ENCODE peak calls at places on chromosomes 13 and 19, in ten cellular contexts. A is dorsolateral prefrontal cortex, I is prostate gland, O is heart left ventricle, X is psoas muscle, S is GM23338, R is cardiac muscle cell, Z is thoracic aorta, K is PC-3, L is DND-41. W is an unnamed sample. For H3K27me3, the result is how much of the 10 kb centered on the place peaks cover.

GRCh38 chr19:29833614-29834261 is 21.9 kb downstream of the CCNE1 start:
- DNase-seq in A (no peak), X (no peak), I (no peak), S (no peak), L (no peak), O (no peak), R (no peak), Z (no peak), K (no peak), W (no peak)

GRCh38 chr19:964761-965694 is 19.1 kb upstream of the WDR18 start:
- DNase-seq in A (no peak), X (no peak), L (no peak), Z (no peak), R (no peak), S (peak), I (no peak), O (no peak), K (peak), W (no peak)

GRCh38 chr19:13748169-13748884 is 16.0 kb upstream of the MRI1 start:
- DNase-seq in Z (no peak), S (peak), R (peak), X (no peak), L (no peak), O (no peak), I (no peak), K (peak), A (no peak), W (no peak)

GRCh38 chr13:114203536-114203935 is 24.5 kb downstream of the CFAP97D2 start:
- DNase-seq in I (no peak), R (no peak), X (no peak), L (peak), O (no peak), K (no peak), A (no peak), Z (no peak), S (no peak), W (peak)

GRCh38 chr19:501646-502045 is 5.4 kb downstream of the MADCAM1 start:
- DNase-seq in I (no peak), S (no peak), X (peak), R (no peak), Z (no peak), O (peak), A (no peak), L (no peak), K (no peak), W (no peak)

GRCh38 chr19:56273563-56274117 is 1.1 kb downstream of the EDDM13 start:
- DNase-seq in O (no peak), L (no peak), R (no peak), I (no peak), X (no peak), A (no peak), S (no peak), Z (no peak), K (peak), W (no peak)

GRCh38 chr19:1746401-1747284 is 6.7 kb upstream of the ONECUT3 start:
- DNase-seq in Z (no peak), O (no peak), L (no peak), R (no peak), S (no peak), A (no peak), I (no peak), X (no peak), K (peak), W (no peak)

GRCh38 chr19:47020132-47020805 is 632 bp downstream of the NPAS1 start:
- DNase-seq in I (no peak), S (peak), X (no peak), Z (no peak), A (no peak), R (peak), O (no peak), K (no peak), L (no peak), W (no peak)

GRCh38 chr19:1254530-1255185 is 6.3 kb downstream of the MIDN start:
- DNase-seq in K (no peak), R (no peak), A (no peak), I (no peak), S (no peak), L (no peak), Z (no peak), X (no peak), O (no peak), W (no peak)

GRCh38 chr13:111792956-111793355 is 274.0 kb upstream of the SOX1 start:
- DNase-seq in S (no peak), I (no peak), Z (no peak), R (no peak), O (no peak), A (no peak), K (peak), X (no peak), L (no peak), W (no peak)

GRCh38 chr19:38375748-38376147 is 1.4 kb downstream of the PSMD8 start:
- DNase-seq in R (no peak), L (no peak), K (no peak), X (peak), S (no peak), Z (no peak), I (peak), A (no peak), O (no peak), W (no peak)

GRCh38 chr13:114034481-114034891 is 60.6 kb upstream of the C13orf46 start:
- DNase-seq in K (no peak), R (no peak), X (no peak), L (no peak), O (no peak), S (no peak), I (no peak), Z (no peak), A (no peak), W (no peak)

GRCh38 chr13:114110091-114110829 is 22.2 kb downstream of the RASA3 start:
- DNase-seq in I (no peak), L (peak), Z (no peak), R (no peak), X (peak), A (peak), O (no peak), S (peak), K (no peak), W (peak)

GRCh38 chr13:75896271-75896670 is 260.1 kb downstream of the LMO7 start:
- DNase-seq in R (no peak), Z (no peak), A (no peak), I (no peak), S (no peak), X (no peak), L (no peak), K (peak), O (no peak), W (no peak)

GRCh38 chr13:84192125-84192524 is 309.9 kb upstream of the SLITRK1 start:
- DNase-seq in K (peak), O (no peak), Z (no peak), X (no peak), A (no peak), I (no peak), L (no peak), R (no peak), S (no peak), W (no peak)

GRCh38 chr13:114105351-114106225 is 26.8 kb downstream of the RASA3 start:
- DNase-seq in R (peak), O (no peak), Z (no peak), K (no peak), S (no peak), X (peak), I (no peak), L (no peak), A (no peak), W (no peak)

GRCh38 chr19:4297901-4298771 is 4.1 kb downstream of the TMIGD2 start:
- DNase-seq in I (no peak), L (no peak), X (no peak), K (no peak), S (peak), R (no peak), A (no peak), O (no peak), Z (no peak), W (no peak)

GRCh38 chr19:54644056-54644455 is 13.8 kb downstream of the LILRB1 start:
- DNase-seq in I (no peak), Z (no peak), L (no peak), X (no peak), K (no peak), R (no peak), O (peak), S (no peak), A (no peak), W (no peak)

GRCh38 chr19:55178781-55179569 is 1.1 kb downstream of the SYT5 start:
- DNase-seq in A (peak), O (peak), K (peak), I (no peak), Z (no peak), R (peak), L (peak), S (peak), X (peak), W (peak)

GRCh38 chr19:34888091-34888490 is 38.6 kb upstream of the ZNF30 start:
- DNase-seq in R (no peak), I (no peak), Z (no peak), A (no peak), S (peak), X (no peak), K (no peak), L (no peak), O (no peak), W (no peak)

GRCh38 chr13:64051278-64051677 is 2635.6 kb upstream of the PCDH20 start:
- DNase-seq in K (no peak), O (no peak), X (no peak), L (no peak), A (no peak), I (no peak), S (no peak), R (no peak), Z (no peak), W (no peak)

GRCh38 chr19:5591476-5591875 is 23.7 kb upstream of the TINCR start:
- DNase-seq in A (no peak), S (no peak), I (no peak), K (no peak), R (no peak), O (no peak), Z (no peak), X (no peak), L (no peak), W (no peak)

GRCh38 chr19:34365463-34366401 is 736 bp downstream of the GPI start:
- DNase-seq in A (no peak), X (peak), S (peak), K (peak), L (peak), O (peak), Z (no peak), I (peak), R (peak), W (peak)

GRCh38 chr13:42064259-42064658 is 15.8 kb downstream of the DGKH start:
- DNase-seq in I (no peak), O (no peak), R (no peak), A (no peak), L (no peak), X (peak), Z (no peak), K (no peak), S (no peak), W (no peak)

GRCh38 chr13:95509521-95510315 is 42.8 kb upstream of the CLDN10 start:
- DNase-seq in I (no peak), K (peak), S (no peak), R (no peak), X (no peak), L (no peak), Z (no peak), A (no peak), O (no peak), W (no peak)

GRCh38 chr13:24133396-24133795 is 27.1 kb upstream of the SPATA13 start:
- DNase-seq in K (no peak), O (no peak), L (no peak), A (no peak), R (no peak), I (no peak), X (no peak), S (no peak), Z (no peak), W (no peak)

GRCh38 chr19:2994588-2995131 is 17.3 kb downstream of the TLE6 start:
- DNase-seq in X (no peak), L (no peak), A (no peak), R (no peak), O (no peak), S (no peak), Z (no peak), K (no peak), I (no peak), W (no peak)

GRCh38 chr19:3001235-3001800 is 24.0 kb downstream of the TLE6 start:
- DNase-seq in K (no peak), X (no peak), I (no peak), R (no peak), Z (no peak), A (no peak), S (no peak), O (no peak), L (no peak), W (no peak)

GRCh38 chr19:2993579-2993978 is 16.2 kb downstream of the TLE6 start:
- DNase-seq in A (no peak), S (no peak), I (no peak), R (no peak), K (no peak), L (no peak), Z (no peak), X (no peak), O (no peak), W (no peak)

GRCh38 chr19:2998642-2999041 is 21.3 kb downstream of the TLE6 start:
- DNase-seq in S (no peak), Z (no peak), O (no peak), A (no peak), I (no peak), R (no peak), K (no peak), L (no peak), X (no peak), W (no peak)

DNA sequence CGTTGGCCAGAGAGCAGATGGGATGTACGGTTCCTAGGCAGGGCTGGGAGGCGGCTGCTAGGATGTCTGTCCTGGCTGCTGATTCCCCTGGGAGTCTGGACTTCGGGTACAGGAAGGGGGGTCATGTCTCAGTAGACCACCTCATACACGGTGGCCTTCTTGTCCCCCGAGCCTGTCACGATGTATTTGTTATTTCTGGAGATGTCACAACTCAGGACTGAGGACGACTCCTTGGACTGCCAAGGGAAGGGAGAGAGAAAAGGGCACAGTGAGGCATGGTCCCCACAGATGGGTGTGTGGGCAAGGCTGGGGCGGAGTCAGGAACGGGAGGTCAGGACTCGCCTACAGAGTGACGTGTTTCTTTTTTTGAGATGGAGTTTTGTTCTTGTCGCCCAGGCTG is 20.4 kb downstream of the TLE6 start:
- DNase-seq in Z (no peak), K (no peak), A (no peak), R (no peak), O (no peak), X (no peak), I (no peak), S (no peak), L (no peak), W (no peak)
- H3K27ac ChIP-seq in Z (no peak), K (no peak), A (no peak), R (no peak), O (no peak), X (no peak), I (no peak), S (no peak), L (no peak), W (no peak)

GRCh38 chr19:14977128-14977527 is 2.5 kb downstream of the SLC1A6 start:
- DNase-seq in O (no peak), K (no peak), I (no peak), L (no peak), S (no peak), X (no peak), R (no peak), A (no peak), Z (no peak), W (no peak)

GRCh38 chr19:14979498-14980255 is at the start of gene SLC1A6:
- DNase-seq in Z (no peak), A (no peak), L (no peak), K (no peak), X (no peak), I (no peak), O (no peak), R (peak), S (peak), W (no peak)

GRCh38 chr19:14974488-14974887 is 5.2 kb downstream of the SLC1A6 start:
- DNase-seq in R (no peak), K (no peak), L (no peak), O (no peak), Z (no peak), I (no peak), S (no peak), A (no peak), X (no peak), W (no peak)

GRCh38 chr19:14978377-14978776 is 1.3 kb downstream of the SLC1A6 start:
- DNase-seq in A (no peak), O (no peak), I (no peak), Z (no peak), K (no peak), L (no peak), R (no peak), X (no peak), S (no peak), W (no peak)

GRCh38 chr19:14979136-14979497 is 547 bp downstream of the SLC1A6 start:
- DNase-seq in O (no peak), Z (no peak), S (peak), A (no peak), L (no peak), X (no peak), K (no peak), I (no peak), R (peak), W (no peak)
- H3K27me3 ChIP-seq in O (under half), Z (under half), S (under half), A (under half), L (under half), X (under half), K (half or more), I (under half), R (under half), W (under half)

DNA sequence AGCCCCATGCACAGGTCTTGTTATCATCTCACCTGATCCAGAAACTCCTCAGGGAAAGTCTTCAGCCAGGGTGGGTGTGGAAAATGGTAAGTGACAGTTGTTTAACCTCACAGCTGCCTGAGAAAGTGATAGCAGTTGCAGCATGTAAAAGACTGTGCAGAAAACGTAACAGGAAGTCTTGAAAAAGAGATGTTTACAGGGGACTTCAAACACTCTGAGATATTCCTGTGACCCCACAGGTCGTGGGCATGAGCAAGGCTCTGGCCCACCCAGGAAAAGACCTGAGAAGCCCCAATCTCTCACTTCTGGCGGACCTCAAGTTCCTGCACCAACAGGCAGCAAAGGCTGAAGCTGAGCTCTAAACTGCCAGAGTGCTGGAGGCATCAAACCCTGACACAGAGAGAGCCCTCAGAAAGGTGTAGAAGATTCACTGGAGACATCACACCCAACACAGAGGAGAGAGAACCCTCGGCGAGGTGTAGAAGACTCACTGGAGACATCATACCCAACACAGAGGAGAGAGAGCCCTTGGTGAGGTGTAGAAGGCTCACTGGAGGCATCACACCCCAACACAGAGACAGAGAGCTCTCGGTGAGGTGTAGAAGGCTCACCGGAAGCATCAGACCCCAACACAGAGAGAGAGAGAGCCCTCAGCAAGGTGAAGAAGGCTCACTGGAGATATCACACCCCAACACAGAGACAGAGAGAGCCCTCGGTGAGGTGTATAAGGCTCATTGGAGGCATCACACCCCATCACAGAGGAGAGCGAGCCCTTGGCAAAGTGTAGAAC is 826.7 kb downstream of the UQCRFS1 start:
- DNase-seq in Z (no peak), K (no peak), S (no peak), O (no peak), I (no peak), L (peak), R (no peak), X (no peak), A (no peak), W (no peak)
- H3K27ac ChIP-seq in Z (no peak), K (no peak), S (no peak), O (no peak), I (no peak), L (peak), R (no peak), X (no peak), A (no peak), W (peak)

GRCh38 chr19:41997851-41998229 is 3.8 kb upstream of the ATP1A3 start:
- DNase-seq in X (no peak), I (no peak), O (no peak), A (no peak), Z (no peak), R (no peak), K (no peak), L (no peak), S (peak), W (no peak)
- H3K27me3 ChIP-seq in X (half or more), I (under half), O (under half), A (under half), Z (under half), R (half or more), K (under half), L (under half), S (half or more), W (half or more)

DNA sequence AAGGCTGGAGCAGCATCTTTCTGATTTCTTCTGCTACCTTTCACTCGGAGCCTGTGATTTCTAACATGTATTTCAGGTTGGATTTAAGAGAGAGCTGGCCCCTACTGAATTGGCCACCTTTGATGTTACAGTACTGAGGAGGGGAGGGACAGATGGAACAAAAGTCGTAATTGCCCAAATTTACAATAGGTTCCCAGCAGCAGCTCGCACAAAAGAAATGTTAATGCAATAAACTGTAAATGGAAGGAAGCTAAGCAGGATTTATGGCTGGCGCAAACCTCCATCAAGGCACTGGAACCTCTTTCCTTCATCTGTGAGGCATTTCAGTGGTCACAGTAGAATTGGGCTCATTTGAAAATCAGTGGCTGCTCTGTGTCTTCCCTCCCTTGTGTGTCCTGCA is 192.5 kb downstream of the TM9SF2 start:
- DNase-seq in L (no peak), K (no peak), X (no peak), A (no peak), I (no peak), Z (no peak), S (no peak), R (no peak), O (no peak), W (no peak)
- H3K27ac ChIP-seq in L (no peak), K (no peak), X (no peak), A (no peak), I (no peak), Z (no peak), S (peak), R (no peak), O (no peak), W (no peak)

DNA sequence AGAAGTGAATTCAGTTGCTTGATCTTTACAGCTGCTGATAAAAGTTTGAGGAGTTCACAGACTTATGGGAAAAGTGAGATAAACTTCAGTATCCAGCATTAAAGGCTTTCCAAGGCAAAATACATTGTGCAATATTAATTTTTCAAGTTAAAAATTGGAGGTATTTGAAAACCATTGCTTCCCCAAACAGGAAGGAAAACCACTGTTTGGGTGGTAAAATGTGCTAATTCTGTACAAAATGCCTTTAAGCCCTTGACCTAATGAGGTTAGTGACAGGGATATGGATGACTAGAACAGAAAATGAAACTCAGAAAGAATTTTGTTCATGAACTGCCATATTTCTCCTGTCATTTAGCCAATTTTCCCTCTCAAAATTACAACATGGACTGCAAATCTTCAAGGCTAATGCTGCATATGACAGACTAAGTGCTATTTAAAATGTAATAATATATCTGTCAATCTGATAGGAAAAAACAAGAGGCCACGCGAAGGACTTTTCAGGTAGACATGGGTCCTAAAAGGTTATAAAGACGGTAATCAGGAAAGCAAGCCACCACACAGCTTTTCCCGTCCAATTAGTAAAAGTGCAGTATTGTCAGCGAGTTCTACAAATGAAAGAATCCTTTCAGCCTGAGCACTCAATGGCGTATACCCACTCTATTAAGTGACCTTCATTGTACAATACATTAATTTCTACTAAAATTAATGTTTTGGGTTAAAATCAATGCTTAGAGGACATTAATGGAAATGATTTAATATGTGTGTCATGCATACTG is 212.8 kb downstream of the ENOX1 start:
- DNase-seq in X (no peak), Z (no peak), I (no peak), S (no peak), R (no peak), L (no peak), K (no peak), A (no peak), O (no peak), W (no peak)
- H3K27me3 ChIP-seq in X (under half), Z (under half), I (under half), S (under half), R (under half), L (under half), K (under half), A (under half), O (under half), W (under half)